ENCODE peak calls at places on chromosomes 1 and 21, in five cellular contexts. T is tibial nerve, M is IMR-90, S is heart left ventricle, N is Peyer's patch. E is an unnamed sample. For H3K36me3, the result is how much of the 10 kb centered on the place peaks cover.

GRCh38 chr1:6961905-6962304 is 176.7 kb downstream of the CAMTA1 start:
- DNase-seq in T (no peak), M (no peak), S (no peak), N (no peak), E (no peak)

GRCh38 chr1:87240661-87241285 is 87.9 kb upstream of the LMO4 start:
- DNase-seq in T (no peak), M (no peak), S (no peak), N (no peak), E (no peak)

GRCh38 chr1:117534995-117535467 is 70.8 kb upstream of the TENT5C start:
- DNase-seq in T (peak), M (peak), S (no peak), N (no peak), E (peak)

GRCh38 chr1:109786531-109787021 is 22.9 kb upstream of the EPS8L3 start:
- DNase-seq in T (no peak), M (no peak), S (peak), N (peak), E (no peak)

GRCh38 chr1:27436204-27437159 is 44.1 kb downstream of the GPR3 start:
- DNase-seq in T (peak), M (peak), S (no peak), N (no peak), E (no peak)

GRCh38 chr1:57966751-57967406 is 543.0 kb upstream of the DAB1 start:
- DNase-seq in T (no peak), M (no peak), S (no peak), N (no peak), E (no peak)

GRCh38 chr1:171911506-171911905 is 70.2 kb downstream of the DNM3 start:
- DNase-seq in T (no peak), M (no peak), S (no peak), N (no peak), E (no peak)

GRCh38 chr1:167909691-167910180 is 4.2 kb downstream of the ADCY10 start:
- DNase-seq in T (no peak), M (no peak), S (no peak), N (no peak), E (no peak)

GRCh38 chr1:204314209-204314892 is 45.4 kb downstream of the PLEKHA6 start:
- DNase-seq in T (no peak), M (no peak), S (no peak), N (no peak), E (no peak)

GRCh38 chr1:145994391-145995120 is 1.8 kb downstream of the TXNIP start:
- DNase-seq in T (no peak), M (no peak), S (peak), N (no peak), E (peak)

GRCh38 chr1:119374208-119374877 is 5.8 kb downstream of the HAO2 start:
- DNase-seq in T (no peak), M (no peak), S (no peak), N (no peak), E (no peak)

GRCh38 chr21:36478207-36478701 is 1.7 kb downstream of the CLDN14 start:
- DNase-seq in T (no peak), M (peak), S (no peak), N (no peak), E (no peak)

GRCh38 chr1:16719571-16720402 is 20.5 kb upstream of the RNU1-4 start:
- DNase-seq in T (no peak), M (no peak), S (no peak), N (peak), E (no peak)

GRCh38 chr1:47992720-47993119 is 4.5 kb downstream of the TRABD2B start:
- DNase-seq in T (peak), M (no peak), S (peak), N (no peak), E (no peak)

GRCh38 chr1:2378956-2379732 is 12.2 kb downstream of the MORN1 start:
- DNase-seq in T (no peak), M (no peak), S (peak), N (peak), E (no peak)

GRCh38 chr1:110475358-110476027 is 24.5 kb downstream of the PROK1 start:
- DNase-seq in T (no peak), M (no peak), S (no peak), N (peak), E (no peak)

GRCh38 chr1:230264342-230264741 is 161.8 kb downstream of the PGBD5 start:
- DNase-seq in T (no peak), M (no peak), S (no peak), N (no peak), E (no peak)

GRCh38 chr1:65606426-65606825 is 186.0 kb downstream of the LEPR start:
- DNase-seq in T (no peak), M (no peak), S (no peak), N (no peak), E (no peak)

GRCh38 chr1:210328032-210328745 is 513 bp upstream of the HHAT start:
- DNase-seq in T (no peak), M (no peak), S (peak), N (no peak), E (peak)

GRCh38 chr1:202252271-202252670 is 58.7 kb downstream of the LGR6 start:
- DNase-seq in T (no peak), M (no peak), S (no peak), N (no peak), E (no peak)

GRCh38 chr1:102790997-102791396 is 317.3 kb downstream of the COL11A1 start:
- DNase-seq in T (no peak), M (no peak), S (no peak), N (no peak), E (no peak)

GRCh38 chr1:220124542-220124941 is 30.6 kb downstream of the IARS2 start:
- DNase-seq in T (no peak), M (peak), S (no peak), N (no peak), E (no peak)

GRCh38 chr1:59096501-59096900 is 200.4 kb upstream of the FGGY start:
- DNase-seq in T (no peak), M (no peak), S (peak), N (no peak), E (no peak)

GRCh38 chr1:59101518-59101917 is 195.4 kb upstream of the FGGY start:
- DNase-seq in T (no peak), M (no peak), S (no peak), N (no peak), E (no peak)

GRCh38 chr1:59100975-59101374 is 195.9 kb upstream of the FGGY start:
- DNase-seq in T (no peak), M (peak), S (no peak), N (no peak), E (peak)

GRCh38 chr1:59103457-59103856 is 193.4 kb upstream of the FGGY start:
- DNase-seq in T (no peak), M (no peak), S (no peak), N (no peak), E (no peak)

DNA sequence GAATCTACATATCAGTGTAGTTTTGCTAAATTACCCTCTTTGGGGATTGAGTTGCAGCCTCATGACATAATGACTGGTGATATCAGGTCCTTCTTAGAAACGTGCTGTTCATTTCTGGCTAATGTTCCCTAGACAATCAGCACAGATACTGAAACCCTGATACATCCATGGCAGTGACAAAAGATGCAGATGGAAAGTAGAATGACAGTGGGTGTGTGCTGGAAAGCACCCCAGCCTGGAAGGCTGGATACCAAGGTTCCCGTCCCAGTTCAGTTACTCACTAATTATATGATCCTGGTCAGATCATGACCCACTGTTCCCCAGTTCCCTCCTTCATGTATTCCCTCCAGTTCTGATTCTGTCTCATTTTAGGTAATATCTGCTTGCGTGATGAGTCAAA is 198.2 kb upstream of the FGGY start:
- DNase-seq in T (no peak), M (no peak), S (no peak), N (no peak), E (no peak)
- TF ChIP-seq POLR2A in T (no peak), M (no peak), S (no peak), N (no peak), E (no peak)

GRCh38 chr1:32042330-32042729 is 28.7 kb downstream of the KHDRBS1 start:
- DNase-seq in T (no peak), M (no peak), S (no peak), N (no peak), E (no peak)
- H3K36me3 ChIP-seq in T (half or more), M (half or more), S (under half), N (under half), E (under half)

GRCh38 chr1:228011721-228012311 is 5.0 kb downstream of the WNT3A start:
- DNase-seq in T (no peak), M (no peak), S (no peak), N (peak), E (no peak)

GRCh38 chr1:228014235-228014930 is 7.6 kb downstream of the WNT3A start:
- DNase-seq in T (no peak), M (peak), S (peak), N (peak), E (no peak)

GRCh38 chr1:228012555-228012954 is 5.8 kb downstream of the WNT3A start:
- DNase-seq in T (no peak), M (no peak), S (no peak), N (no peak), E (peak)

GRCh38 chr1:228015276-228016180 is 8.7 kb downstream of the WNT3A start:
- DNase-seq in T (no peak), M (peak), S (no peak), N (peak), E (peak)

GRCh38 chr1:228013322-228014234 is 6.8 kb downstream of the WNT3A start:
- DNase-seq in T (no peak), M (no peak), S (no peak), N (peak), E (peak)
- TF ChIP-seq POLR2A in T (no peak), M (no peak), S (no peak), N (no peak), E (no peak)

GRCh38 chr1:31663622-31664452 is 19.2 kb upstream of the PEF1 start:
- DNase-seq in T (peak), M (peak), S (peak), N (peak), E (peak)
- H3K36me3 ChIP-seq in T (under half), M (half or more), S (under half), N (under half), E (under half)

DNA sequence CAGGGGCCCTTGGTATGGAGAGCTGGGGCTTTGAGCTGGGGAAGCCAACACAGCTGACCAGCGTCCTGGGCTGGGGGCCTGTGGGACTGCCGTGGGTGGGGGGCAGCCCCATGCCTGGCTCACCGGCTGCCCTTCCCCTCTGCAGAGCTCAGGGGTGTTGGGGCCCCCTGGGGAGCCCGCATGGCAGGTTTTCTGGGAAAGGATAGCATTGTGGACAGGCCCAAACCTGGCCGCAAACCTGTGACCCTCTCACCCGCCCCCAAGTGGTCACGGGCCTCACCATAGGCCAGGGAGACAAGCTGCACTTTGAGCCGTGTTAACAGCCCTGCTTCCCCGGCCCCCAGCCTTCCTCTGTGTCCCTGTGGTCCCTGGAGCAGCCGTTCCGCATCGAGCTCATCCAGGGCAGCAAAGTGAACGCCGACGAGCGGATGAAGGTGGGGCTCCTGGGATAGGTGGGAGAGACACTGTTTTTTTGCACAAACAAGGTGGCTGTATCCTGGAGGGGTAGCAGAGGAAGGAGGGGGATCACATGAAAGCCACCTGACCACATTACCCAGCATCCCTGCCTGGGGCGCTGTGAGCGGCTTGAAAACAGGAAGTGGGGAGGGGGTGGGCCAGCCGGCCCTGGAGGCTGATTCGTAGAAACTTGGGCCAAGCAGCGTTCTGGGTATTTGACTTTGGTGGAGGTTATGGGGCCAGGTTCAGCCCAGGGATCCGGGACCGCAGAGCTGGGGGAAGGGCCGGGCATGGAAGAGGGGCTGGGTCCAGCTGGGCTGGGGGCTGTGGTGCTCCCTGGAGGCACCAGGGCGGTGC is 65.9 kb downstream of the PIK3CD start:
- DNase-seq in T (peak), M (no peak), S (peak), N (no peak), E (peak)
- TF ChIP-seq POLR2A in T (no peak), M (no peak), S (no peak), N (no peak), E (no peak)

DNA sequence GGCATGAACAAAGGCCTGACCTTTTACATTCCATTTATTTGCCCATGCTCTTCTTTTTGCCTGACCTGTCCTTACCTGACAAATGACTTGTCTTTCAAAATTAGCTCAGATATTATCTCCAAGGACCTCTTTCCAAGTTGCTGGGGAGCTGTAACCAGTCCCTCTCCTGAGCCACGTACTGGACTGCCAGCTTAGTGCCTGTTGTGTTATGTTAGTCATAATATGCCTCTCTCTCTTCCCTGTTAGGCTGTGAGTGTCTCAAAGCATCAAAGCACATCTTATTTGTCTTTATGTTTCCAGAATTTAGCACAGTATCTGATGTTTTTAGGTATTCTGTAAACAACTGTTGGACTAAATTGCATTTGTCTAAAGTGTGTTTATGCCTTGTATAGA is 13.7 kb upstream of the PODN start:
- DNase-seq in T (no peak), M (no peak), S (no peak), N (no peak), E (no peak)
- H3K36me3 ChIP-seq in T (under half), M (under half), S (half or more), N (under half), E (under half)

E was measured in adrenal gland.